ENCODE peak calls at places on chromosomes 5 and 9, in four cellular contexts. K, Z, W and V are unnamed samples.

GRCh38 chr5:164094321-164094720 is 588.9 kb downstream of the MAT2B start:
- DNase-seq in W (no peak), K (no peak), Z (no peak), V (no peak)

GRCh38 chr5:36200513-36200912 is 41.2 kb downstream of the NADK2 start:
- DNase-seq in Z (no peak), K (no peak), W (no peak), V (no peak)

GRCh38 chr5:180873628-180874520 is 12.8 kb upstream of the ZFP62 start:
- DNase-seq in W (no peak), Z (no peak), K (no peak), V (no peak)

GRCh38 chr5:7000316-7000715 is 287.1 kb downstream of the TENT4A start:
- DNase-seq in Z (no peak), K (no peak), W (no peak), V (no peak)

GRCh38 chr9:34479316-34479865 is 20.8 kb downstream of the DNAI1 start:
- DNase-seq in W (no peak), K (no peak), Z (peak; percentile 23), V (no peak)

GRCh38 chr5:37658440-37658839 is 181.4 kb downstream of the GDNF start:
- DNase-seq in W (no peak), Z (no peak), K (no peak), V (no peak)

GRCh38 chr9:3224931-3225330 is 300.9 kb downstream of the RFX3 start:
- DNase-seq in Z (no peak), K (no peak), W (no peak), V (no peak)

GRCh38 chr9:22088372-22089063 is 79.4 kb upstream of the CDKN2B start:
- DNase-seq in W (no peak), K (no peak), Z (no peak), V (no peak)

GRCh38 chr5:132526974-132527564 is 16.3 kb downstream of the IL5 start:
- DNase-seq in K (no peak), Z (no peak), W (no peak), V (no peak)

GRCh38 chr5:98096155-98096554 is 677.3 kb upstream of the RGMB start:
- DNase-seq in Z (no peak), W (no peak), K (peak; percentile 34), V (no peak)

GRCh38 chr9:122226142-122226757 is 2.5 kb downstream of the LHX6 start:
- DNase-seq in W (no peak), Z (no peak), K (no peak), V (no peak)